ENCODE peak calls at places on chromosomes 12 and 14, in four cellular contexts. P, H, R and Z are unnamed samples.

GRCh38 chr14:24321212-24321975 is 10.1 kb downstream of the LTB4R start:
- DNase-seq in H (no peak), P (no peak), R (no peak), Z (no peak)

GRCh38 chr12:126019385-126019784 is 954.1 kb downstream of the AACS start:
- DNase-seq in P (no peak), H (no peak), R (no peak), Z (no peak)

GRCh38 chr12:122356192-122356635 is 66.3 kb downstream of the CLIP1 start:
- DNase-seq in R (peak; percentile 72), H (no peak), P (peak; percentile 34), Z (no peak)

GRCh38 chr12:132158677-132159554 is 14.7 kb downstream of the NOC4L start:
- DNase-seq in P (no peak), R (peak; percentile 75), H (no peak), Z (no peak)

GRCh38 chr12:113892556-113892955 is 73.6 kb downstream of the RBM19 start:
- DNase-seq in H (no peak), P (no peak), R (no peak), Z (no peak)

GRCh38 chr12:47990351-47991105 is 13.7 kb downstream of the COL2A1 start:
- DNase-seq in P (no peak), R (no peak), H (no peak), Z (no peak)

GRCh38 chr12:121829250-121829918 is 25.6 kb downstream of the SETD1B start:
- DNase-seq in H (no peak), P (no peak), R (no peak), Z (no peak)

GRCh38 chr14:89750206-89750867 is 204.2 kb downstream of the EFCAB11 start:
- DNase-seq in H (no peak), P (no peak), R (no peak), Z (no peak)

GRCh38 chr12:42735869-42736361 is 146.4 kb upstream of the PRICKLE1 start:
- DNase-seq in P (no peak), H (no peak), R (peak; percentile 37), Z (no peak)

GRCh38 chr12:108207791-108208730 is 79.0 kb downstream of the WSCD2 start:
- DNase-seq in H (no peak), P (no peak), R (no peak), Z (no peak)

GRCh38 chr14:69713127-69713800 is 53.7 kb upstream of the SRSF5 start:
- DNase-seq in H (no peak), P (no peak), R (peak; percentile 88), Z (no peak)

GRCh38 chr12:98059659-98060343 is 455.6 kb upstream of the TMPO start:
- DNase-seq in P (no peak), H (no peak), R (no peak), Z (no peak)

GRCh38 chr14:55151601-55152000 is 22.5 kb downstream of the LGALS3 start:
- DNase-seq in H (no peak), P (no peak), R (no peak), Z (no peak)

GRCh38 chr12:119613319-119613936 is 19.9 kb downstream of the TMEM233 start:
- DNase-seq in R (no peak), P (no peak), H (no peak), Z (no peak)

GRCh38 chr12:110262442-110263388 is 18.3 kb upstream of the ATP2A2 start:
- DNase-seq in H (no peak), P (no peak), R (no peak), Z (peak; percentile 16)

GRCh38 chr12:96698521-96698920 is 208.5 kb upstream of the NEDD1 start:
- DNase-seq in P (no peak), H (no peak), R (no peak), Z (no peak)

GRCh38 chr12:109247831-109248654 is 61.0 kb downstream of the FOXN4 start:
- DNase-seq in H (no peak), P (peak; percentile 77), R (no peak), Z (peak; percentile 57)

GRCh38 chr12:124517260-124518050 is 50.0 kb downstream of the NCOR2 start:
- DNase-seq in H (peak; percentile 52), R (peak; percentile 81), P (peak; percentile 87), Z (no peak)

DNA sequence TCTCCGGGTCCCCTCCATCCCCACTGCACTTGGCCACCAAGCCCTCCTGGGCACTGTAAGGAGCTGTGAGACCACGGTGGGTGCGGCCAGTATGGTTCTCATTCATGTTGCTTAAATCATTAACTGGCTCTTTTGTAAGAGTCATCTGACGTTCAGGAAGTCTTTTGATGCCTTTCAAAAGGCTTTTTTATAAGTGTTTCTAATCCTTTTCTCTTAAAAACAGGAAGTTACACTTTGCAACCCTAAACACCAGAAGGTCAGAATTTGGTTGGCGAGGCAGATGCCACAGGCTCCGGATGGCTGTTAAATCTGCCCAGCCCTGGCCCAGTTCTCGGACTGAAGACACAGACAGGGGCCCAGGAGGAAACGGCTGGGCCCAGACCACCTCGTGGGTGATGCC is 26.1 kb upstream of the DIO3 start:
- DNase-seq in R (no peak), P (no peak), H (no peak), Z (no peak)
- H3K27me3 ChIP-seq in R (no peaks in the 10 kb centered on the region), P (no peaks in the 10 kb centered on the region), H (no peaks in the 10 kb centered on the region), Z (no peaks in the 10 kb centered on the region)

GRCh38 chr12:220946-221550 is 7.1 kb upstream of the SLC6A12 start:
- DNase-seq in R (no peak), H (no peak), P (no peak), Z (no peak)

GRCh38 chr12:221736-222135 is 7.8 kb upstream of the SLC6A12 start:
- DNase-seq in P (no peak), R (no peak), H (no peak), Z (no peak)

GRCh38 chr12:218728-219590 is 5.0 kb upstream of the SLC6A12 start:
- DNase-seq in H (no peak), P (no peak), R (no peak), Z (no peak)

GRCh38 chr12:218221-218620 is 4.3 kb upstream of the SLC6A12 start:
- DNase-seq in R (no peak), P (no peak), H (no peak), Z (no peak)

GRCh38 chr12:219891-220352 is 6.0 kb upstream of the SLC6A12 start:
- DNase-seq in R (no peak), H (no peak), P (peak; percentile 76), Z (peak; percentile 88)
- H3K4me1 ChIP-seq in R (no peaks in the 10 kb centered on the region), H (no peaks in the 10 kb centered on the region), P (no peaks in the 10 kb centered on the region), Z (no peaks in the 10 kb centered on the region)

DNA sequence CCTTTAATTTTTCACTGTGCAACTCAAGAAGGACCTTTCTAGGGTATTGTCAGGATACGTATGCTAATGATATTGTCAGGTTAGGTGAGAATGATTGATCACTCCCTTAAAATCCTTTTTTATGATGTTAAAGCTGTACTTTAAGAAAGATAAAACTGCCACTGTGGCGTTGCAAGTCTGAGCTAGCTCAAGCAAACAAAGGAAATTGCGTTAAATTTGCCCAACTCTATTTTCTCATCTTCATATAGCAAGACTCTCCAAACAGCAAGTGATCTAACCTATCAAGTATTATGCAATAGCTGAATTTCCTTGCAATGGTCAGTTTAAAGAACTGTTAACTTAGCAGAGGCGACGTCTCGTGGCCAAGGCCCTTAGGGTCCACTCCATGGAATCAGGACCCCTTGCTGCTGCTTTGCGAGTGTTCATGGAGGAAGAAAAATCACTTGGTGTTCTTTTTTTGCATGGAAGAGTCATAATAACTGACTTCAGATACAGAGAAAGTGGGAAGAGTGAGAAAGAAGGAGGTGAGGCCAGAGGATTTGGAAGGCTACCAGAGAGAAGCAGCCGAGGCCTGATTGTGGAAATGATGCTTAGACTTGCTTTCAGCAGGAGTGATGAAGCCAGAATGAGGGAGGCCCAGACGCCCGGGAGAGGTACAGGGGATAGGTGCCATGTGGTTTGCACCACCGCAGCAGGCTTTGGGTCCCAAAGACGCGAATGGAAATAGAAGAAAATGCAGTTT is 2.5 kb downstream of the TRAF3 start:
- DNase-seq in R (no peak), H (no peak), P (no peak), Z (no peak)
- H3K4me3 ChIP-seq in R (no peak overlapping the region), H (no peak overlapping the region), P (no peak overlapping the region), Z (no peak overlapping the region)

GRCh38 chr12:52755533-52755932 is 21.6 kb downstream of the KRT76 start:
- DNase-seq in P (no peak), H (no peak), R (no peak), Z (no peak)
- H3K27me3 ChIP-seq in P (no peaks in the 10 kb centered on the region), H (no peaks in the 10 kb centered on the region), R (peaks cover 3% of the 10 kb centered on the region), Z (peaks cover 1% of the 10 kb centered on the region)

GRCh38 chr14:56247495-56248087 is 129.4 kb downstream of the PELI2 start:
- DNase-seq in H (no peak), P (no peak), R (no peak), Z (no peak)
- H3K4me1 ChIP-seq in H (peaks cover 6% of the 10 kb centered on the region), P (peaks cover 4% of the 10 kb centered on the region), R (no peaks in the 10 kb centered on the region), Z (no peaks in the 10 kb centered on the region)

GRCh38 chr14:61385002-61385685 is 63.8 kb downstream of the PRKCH start:
- DNase-seq in R (no peak), H (no peak), P (no peak), Z (peak; percentile 23)
- H3K4me3 ChIP-seq in R (no peak overlapping the region), H (no peak overlapping the region), P (no peak overlapping the region), Z (no peak overlapping the region)